ENCODE peak calls at places on chromosomes 1 and 21, in five cellular contexts. T is uterus, J is cardiac muscle cell, U is neural progenitor cell, Y is SJSA1. P is an unnamed sample.

GRCh38 chr1:87826639-87827345 is 498.1 kb downstream of the LMO4 start:
- DNase-seq in T (peak), J (peak), U (no peak), Y (no peak), P (no peak)

GRCh38 chr1:155256101-155256852 is 994 bp upstream of the ENTREP3 start:
- DNase-seq in T (no peak), J (no peak), U (no peak), Y (no peak), P (no peak)

GRCh38 chr1:202266061-202266765 is 72.6 kb downstream of the LGR6 start:
- DNase-seq in T (no peak), J (no peak), U (no peak), Y (no peak), P (no peak)

GRCh38 chr1:161367684-161368398 is at the start of gene CFAP126:
- DNase-seq in T (no peak), J (peak), U (peak), Y (peak), P (peak)

GRCh38 chr1:20936621-20937020 is 149.5 kb upstream of the HP1BP3 start:
- DNase-seq in T (no peak), J (no peak), U (no peak), Y (no peak), P (no peak)

GRCh38 chr1:246782120-246782900 is 58.1 kb downstream of the SCCPDH start:
- DNase-seq in T (no peak), J (peak), U (no peak), Y (peak), P (no peak)

GRCh38 chr21:38380391-38381137 is 117.7 kb downstream of the ERG start:
- DNase-seq in T (no peak), J (peak), U (no peak), Y (peak), P (no peak)

GRCh38 chr1:32920833-32921232 is 19.6 kb upstream of the TMEM54 start:
- DNase-seq in T (no peak), J (peak), U (no peak), Y (no peak), P (no peak)

GRCh38 chr1:28278763-28279162 is 19.4 kb downstream of the SESN2 start:
- DNase-seq in T (no peak), J (no peak), U (no peak), Y (no peak), P (no peak)

GRCh38 chr21:36388835-36389234 is 3.6 kb downstream of the CHAF1B start:
- DNase-seq in T (no peak), J (peak), U (peak), Y (no peak), P (peak)

GRCh38 chr1:109980324-109981127 is 4.0 kb upstream of the AHCYL1 start:
- DNase-seq in T (no peak), J (no peak), U (peak), Y (no peak), P (peak)

GRCh38 chr1:47585141-47585902 is 147.5 kb downstream of the FOXD2 start:
- DNase-seq in T (no peak), J (no peak), U (no peak), Y (no peak), P (peak)

GRCh38 chr1:172883844-172884243 is 166.9 kb downstream of the TNFSF18 start:
- DNase-seq in T (no peak), J (no peak), U (no peak), Y (no peak), P (no peak)

GRCh38 chr1:10070206-10070605 is 37.4 kb downstream of the UBE4B start:
- DNase-seq in T (no peak), J (no peak), U (no peak), Y (peak), P (no peak)

GRCh38 chr1:212353181-212353580 is 61.5 kb downstream of the PACC1 start:
- DNase-seq in T (no peak), J (no peak), U (no peak), Y (no peak), P (no peak)

P was measured in D341Med.